ENCODE peak calls at places on chromosomes 1 and 21, in seven cellular contexts. G is mesendoderm, D is IMR-90, Z is neuronal stem cell, A is H9, J is H1, R is mesenchymal stem cell. C is an unnamed sample.

GRCh38 chr1:244104309-244105060 is 53.4 kb downstream of the ZBTB18 start:
- DNase-seq in G (peak; percentile 54), D (peak; percentile 93), Z (no peak), A (no peak), J (no peak), R (peak; percentile 94), C (peak; percentile 88)

GRCh38 chr1:17852383-17852782 is 97.2 kb downstream of the ACTL8 start:
- DNase-seq in G (no peak), D (no peak), Z (no peak), A (no peak), J (no peak), R (no peak), C (no peak)

GRCh38 chr1:183630748-183631147 is 4.8 kb downstream of the ARPC5 start:
- DNase-seq in G (no peak), D (peak; percentile 36), Z (no peak), A (no peak), J (no peak), R (no peak), C (no peak)

GRCh38 chr1:25017436-25018109 is 87.5 kb upstream of the RUNX3 start:
- DNase-seq in G (peak; percentile 79), D (peak; percentile 76), Z (no peak), A (peak; percentile 46), J (no peak), R (peak; percentile 81), C (no peak)

GRCh38 chr1:151832318-151832984 is 849 bp upstream of the RORC start:
- DNase-seq in G (no peak), D (peak; percentile 41), Z (no peak), A (no peak), J (no peak), R (no peak), C (no peak)

GRCh38 chr21:37075214-37075770 is 2.2 kb downstream of the TTC3 start:
- DNase-seq in G (no peak), D (no peak), Z (no peak), A (no peak), J (no peak), R (no peak), C (no peak)

GRCh38 chr1:229452956-229453801 is 19.3 kb upstream of the ACTA1 start:
- DNase-seq in G (peak; percentile 64), D (peak; percentile 50), Z (no peak), A (no peak), J (no peak), R (peak; percentile 32), C (no peak)

GRCh38 chr1:207323425-207323976 is 2.0 kb downstream of the CD55 start:
- DNase-seq in G (no peak), D (no peak), Z (no peak), A (no peak), J (no peak), R (no peak), C (no peak)

GRCh38 chr1:7940745-7941436 is at the start of gene TNFRSF9:
- DNase-seq in G (peak; percentile 14), D (peak; percentile 54), Z (no peak), A (no peak), J (no peak), R (peak; percentile 86), C (peak; percentile 57)

GRCh38 chr1:53982034-53982761 is 35.8 kb downstream of the LDLRAD1 start:
- DNase-seq in G (peak; percentile 93), D (peak; percentile 52), Z (peak; percentile 23), A (peak; percentile 84), J (peak; percentile 76), R (peak; percentile 68), C (no peak)

GRCh38 chr1:219555802-219556201 is 57.1 kb downstream of the ZC3H11B start:
- DNase-seq in G (no peak), D (peak; percentile 78), Z (no peak), A (no peak), J (no peak), R (no peak), C (peak; percentile 9)

GRCh38 chr1:209989525-209989924 is 51.5 kb downstream of the SYT14 start:
- DNase-seq in G (no peak), D (peak; percentile 34), Z (no peak), A (no peak), J (no peak), R (peak; percentile 15), C (peak; percentile 44)

GRCh38 chr1:32334274-32334861 is 1.7 kb downstream of the MARCKSL1 start:
- DNase-seq in G (peak; percentile 54), D (no peak), Z (no peak), A (no peak), J (no peak), R (no peak), C (no peak)

GRCh38 chr1:33602271-33602670 is 129.8 kb downstream of the ZSCAN20 start:
- DNase-seq in G (no peak), D (no peak), Z (no peak), A (no peak), J (no peak), R (no peak), C (no peak)

GRCh38 chr21:26169611-26170470 is 729 bp downstream of the APP start:
- DNase-seq in G (peak; percentile 85), D (peak; percentile 65), Z (peak; percentile 58), A (peak; percentile 37), J (peak; percentile 63), R (peak; percentile 81), C (peak; percentile 63)

GRCh38 chr21:46151989-46152938 is 3.1 kb downstream of the FTCD start:
- DNase-seq in G (no peak), D (no peak), Z (no peak), A (peak; percentile 24), J (peak; percentile 46), R (no peak), C (no peak)

GRCh38 chr1:166952002-166952746 is 23.2 kb downstream of the ILDR2 start:
- DNase-seq in G (peak; percentile 68), D (peak; percentile 48), Z (no peak), A (no peak), J (no peak), R (peak; percentile 61), C (no peak)

GRCh38 chr1:63994636-63995035 is 208.8 kb upstream of the UBE2U start:
- DNase-seq in G (no peak), D (no peak), Z (no peak), A (no peak), J (no peak), R (no peak), C (no peak)

GRCh38 chr1:236204656-236205055 is 62.3 kb downstream of the GPR137B start:
- DNase-seq in G (no peak), D (peak; percentile 30), Z (no peak), A (no peak), J (no peak), R (no peak), C (no peak)

GRCh38 chr1:219041141-219041540 is 132.5 kb upstream of the LYPLAL1 start:
- DNase-seq in G (no peak), D (peak; percentile 87), Z (no peak), A (no peak), J (no peak), R (peak; percentile 48), C (no peak)

GRCh38 chr1:156241926-156242325 is at the start of gene BGLAP:
- DNase-seq in G (no peak), D (no peak), Z (no peak), A (no peak), J (no peak), R (no peak), C (no peak)

GRCh38 chr1:119080586-119080985 is 59.9 kb downstream of the WARS2 start:
- DNase-seq in G (peak; percentile 94), D (peak; percentile 95), Z (no peak), A (peak; percentile 40), J (no peak), R (peak; percentile 76), C (peak; percentile 35)

GRCh38 chr21:19228241-19228640 is 824.7 kb upstream of the TMPRSS15 start:
- DNase-seq in G (no peak), D (no peak), Z (no peak), A (no peak), J (no peak), R (peak; percentile 0), C (no peak)
- H3K4me1 ChIP-seq in G (no peaks in the 10 kb centered on the region), D (no peaks in the 10 kb centered on the region), Z (no peaks in the 10 kb centered on the region), A (no peaks in the 10 kb centered on the region), J (no peaks in the 10 kb centered on the region), R (no peaks in the 10 kb centered on the region), C (no peaks in the 10 kb centered on the region)

DNA sequence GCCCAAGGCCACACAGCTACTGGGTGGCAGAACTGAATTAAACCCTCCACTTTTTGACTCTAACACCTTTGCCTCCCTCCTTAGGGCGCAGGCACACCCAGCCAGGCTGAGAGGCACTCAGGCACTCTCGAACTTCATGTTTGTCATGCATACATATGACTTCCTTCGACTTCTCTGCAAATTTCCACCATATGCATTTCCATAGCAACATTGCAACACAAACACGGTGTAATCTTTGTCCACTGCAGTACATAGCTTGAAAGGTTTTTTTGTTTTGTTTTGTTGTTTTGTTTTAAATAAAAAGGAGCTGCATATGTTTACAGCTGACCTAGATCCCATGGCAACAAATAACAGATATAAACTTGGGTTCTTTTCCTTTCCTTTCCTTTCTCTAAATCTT is 35.0 kb downstream of the CCN1 start:
- DNase-seq in G (no peak), D (no peak), Z (no peak), A (no peak), J (no peak), R (peak; percentile 68), C (peak; percentile 89)
- H3K23ac ChIP-seq in G (no peak overlapping the region), D (peak overlapping the region; percentile 20), Z (no peak overlapping the region), A (no peak overlapping the region), J (no peak overlapping the region), R (no peak overlapping the region), C (no peak overlapping the region)

GRCh38 chr1:20385630-20386029 is 95.0 kb downstream of the VWA5B1 start:
- DNase-seq in G (no peak), D (no peak), Z (no peak), A (no peak), J (no peak), R (no peak), C (no peak)
- H3K4me1 ChIP-seq in G (peaks cover 4% of the 10 kb centered on the region), D (peaks cover 6% of the 10 kb centered on the region), Z (no peaks in the 10 kb centered on the region), A (no peaks in the 10 kb centered on the region), J (peaks cover 4% of the 10 kb centered on the region), R (peaks cover 3% of the 10 kb centered on the region), C (no peaks in the 10 kb centered on the region)

GRCh38 chr1:36067871-36068270 is 16.0 kb upstream of the TEKT2 start:
- DNase-seq in G (no peak), D (no peak), Z (no peak), A (no peak), J (no peak), R (no peak), C (no peak)
- H3K23ac ChIP-seq in G (no peak overlapping the region), D (no peak overlapping the region), Z (no peak overlapping the region), A (no peak overlapping the region), J (no peak overlapping the region), R (no peak overlapping the region), C (no peak overlapping the region)

GRCh38 chr1:67958472-67958871 is 92.0 kb downstream of the DIRAS3 start:
- DNase-seq in G (no peak), D (no peak), Z (no peak), A (no peak), J (no peak), R (no peak), C (no peak)
- H3K4me1 ChIP-seq in G (no peaks in the 10 kb centered on the region), D (peaks cover 2% of the 10 kb centered on the region), Z (no peaks in the 10 kb centered on the region), A (no peaks in the 10 kb centered on the region), J (no peaks in the 10 kb centered on the region), R (no peaks in the 10 kb centered on the region), C (peaks cover 3% of the 10 kb centered on the region)

DNA sequence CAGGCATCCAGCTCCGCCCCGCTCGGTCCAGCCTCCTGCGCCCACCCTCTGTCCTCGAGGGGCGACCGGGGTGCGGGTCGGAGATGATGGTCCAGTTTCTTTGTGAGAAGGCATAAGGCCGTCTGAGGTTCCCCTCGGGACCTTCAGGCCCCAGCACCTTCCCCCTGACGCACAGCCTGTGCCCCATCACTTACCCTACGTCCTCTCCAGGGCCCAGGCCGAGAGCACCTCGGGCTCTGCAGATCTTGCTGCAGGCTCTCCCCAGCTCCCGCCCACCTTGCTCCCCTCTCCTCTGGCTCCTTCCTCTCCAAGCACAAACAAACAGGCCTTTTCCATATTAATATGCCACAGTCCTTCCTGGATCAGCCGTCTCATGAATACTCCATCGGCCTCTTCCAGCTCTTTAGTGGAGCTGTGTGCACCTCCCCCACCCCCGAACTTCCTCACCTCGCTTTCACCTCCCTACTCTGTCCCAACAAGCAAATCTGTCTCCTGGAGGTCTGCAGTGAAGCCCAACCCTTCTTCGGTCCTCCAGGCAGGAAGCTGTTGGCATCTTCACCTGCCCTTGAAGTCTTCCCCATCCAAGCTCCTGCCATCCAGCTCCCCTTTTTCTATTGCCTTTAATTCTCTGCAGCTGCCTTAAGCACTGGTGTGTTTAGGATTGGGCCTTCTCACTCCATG is 448 bp upstream of the COL9A2 start:
- DNase-seq in G (peak; percentile 76), D (no peak), Z (no peak), A (peak; percentile 61), J (peak; percentile 71), R (no peak), C (no peak)
- H3K23ac ChIP-seq in G (no peak overlapping the region), D (no peak overlapping the region), Z (no peak overlapping the region), A (no peak overlapping the region), J (no peak overlapping the region), R (no peak overlapping the region), C (no peak overlapping the region)

C was measured in trophoblast cell.